ENCODE peak calls at places on chromosomes 11 and 22, in five cellular contexts. S is IMR-90, N is stomach, U is fibroblast of the aortic adventitia, J is adrenal gland. R is an unnamed sample.

GRCh38 chr11:119450590-119450989 is 27.6 kb upstream of the THY1 start:
- DNase-seq in S (peak; percentile 56), N (no peak), U (peak; percentile 40), J (no peak), R (no peak)

GRCh38 chr11:120182790-120183491 is 27.9 kb upstream of the OAF start:
- DNase-seq in S (no peak), N (peak; percentile 49), U (peak; percentile 53), J (peak; percentile 47), R (no peak)

GRCh38 chr11:74634537-74634936 is 42.2 kb downstream of the POLD3 start:
- DNase-seq in S (peak; percentile 66), N (no peak), U (peak; percentile 63), J (peak; percentile 36), R (no peak)

GRCh38 chr11:117199061-117199915 is at the start of gene TAGLN:
- DNase-seq in S (peak; percentile 94), N (peak; percentile 47), U (peak; percentile 92), J (peak; percentile 61), R (peak; percentile 15)

GRCh38 chr11:70225629-70226582 is 22.8 kb downstream of the FADD start:
- DNase-seq in S (no peak), N (peak; percentile 77), U (peak; percentile 47), J (no peak), R (no peak)

GRCh38 chr11:24239930-24240329 is 256.9 kb upstream of the LUZP2 start:
- DNase-seq in S (no peak), N (no peak), U (no peak), J (no peak), R (no peak)

GRCh38 chr11:102426570-102426969 is 26.0 kb downstream of the TMEM123 start:
- DNase-seq in S (no peak), N (no peak), U (no peak), J (no peak), R (no peak)

GRCh38 chr22:32200752-32201151 is 4.1 kb downstream of the RFPL2 start:
- DNase-seq in S (no peak), N (no peak), U (no peak), J (no peak), R (no peak)

GRCh38 chr11:134386945-134387344 is 25.1 kb downstream of the B3GAT1 start:
- DNase-seq in S (no peak), N (no peak), U (no peak), J (no peak), R (no peak)

GRCh38 chr11:128920651-128921050 is 22.0 kb downstream of the TP53AIP1 start:
- DNase-seq in S (no peak), N (no peak), U (no peak), J (no peak), R (no peak)

GRCh38 chr11:101523634-101524260 is 60.1 kb downstream of the TRPC6 start:
- DNase-seq in S (no peak), N (no peak), U (no peak), J (no peak), R (no peak)

GRCh38 chr11:7500251-7500650 is 13.5 kb upstream of the PPFIBP2 start:
- DNase-seq in S (no peak), N (no peak), U (no peak), J (no peak), R (no peak)

GRCh38 chr22:32042924-32043323 is at the start of gene SLC5A1:
- DNase-seq in S (no peak), N (peak; percentile 88), U (no peak), J (no peak), R (no peak)

GRCh38 chr11:76177250-76177686 is 29.0 kb downstream of the WNT11 start:
- DNase-seq in S (no peak), N (no peak), U (no peak), J (no peak), R (no peak)

GRCh38 chr22:29083576-29084566 is 11.0 kb downstream of the KREMEN1 start:
- DNase-seq in S (peak; percentile 25), N (no peak), U (peak; percentile 29), J (no peak), R (no peak)

GRCh38 chr22:32987081-32987631 is 71.0 kb downstream of the SYN3 start:
- DNase-seq in S (no peak), N (no peak), U (peak; percentile 24), J (peak; percentile 87), R (no peak)

GRCh38 chr11:33660962-33661361 is 39.7 kb downstream of the C11orf91 start:
- DNase-seq in S (no peak), N (no peak), U (no peak), J (no peak), R (no peak)

GRCh38 chr22:38455530-38456271 is 702 bp upstream of the KCNJ4 start:
- DNase-seq in S (peak; percentile 26), N (no peak), U (no peak), J (no peak), R (peak; percentile 58)

GRCh38 chr11:118282635-118283310 is 18.7 kb upstream of the MPZL2 start:
- DNase-seq in S (no peak), N (no peak), U (no peak), J (no peak), R (no peak)

GRCh38 chr11:32440372-32440888 is 5.1 kb upstream of the WT1 start:
- DNase-seq in S (no peak), N (no peak), U (no peak), J (no peak), R (no peak)

GRCh38 chr22:33335611-33336279 is 277.6 kb upstream of the SYN3 start:
- DNase-seq in S (no peak), N (no peak), U (no peak), J (no peak), R (no peak)

GRCh38 chr11:79052539-79052938 is 388.3 kb downstream of the TENM4 start:
- DNase-seq in S (no peak), N (no peak), U (no peak), J (no peak), R (no peak)

GRCh38 chr11:119634301-119634700 is 94.7 kb downstream of the NECTIN1 start:
- DNase-seq in S (no peak), N (no peak), U (no peak), J (no peak), R (no peak)

GRCh38 chr11:1138053-1138452 is 19.7 kb upstream of the MUC5AC start:
- DNase-seq in S (peak; percentile 82), N (no peak), U (no peak), J (no peak), R (no peak)

GRCh38 chr11:396948-397548 is 3.0 kb downstream of the PKP3 start:
- DNase-seq in S (peak; percentile 36), N (no peak), U (peak; percentile 60), J (peak; percentile 63), R (no peak)

GRCh38 chr22:21690401-21690801 is 24.6 kb downstream of the PPIL2 start:
- DNase-seq in S (no peak), N (no peak), U (no peak), J (no peak), R (no peak)

GRCh38 chr22:28329582-28330073 is 350.0 kb downstream of the TTC28 start:
- DNase-seq in S (peak; percentile 26), N (no peak), U (peak; percentile 76), J (no peak), R (no peak)

GRCh38 chr11:129317564-129317963 is 58.1 kb upstream of the BARX2 start:
- DNase-seq in S (no peak), N (no peak), U (no peak), J (no peak), R (no peak)

GRCh38 chr11:96696736-96697135 is 306.9 kb downstream of the JRKL start:
- DNase-seq in S (no peak), N (no peak), U (no peak), J (no peak), R (no peak)

GRCh38 chr11:75275581-75275980 is 35.0 kb downstream of the TPBGL start:
- DNase-seq in S (peak; percentile 13), N (peak; percentile 57), U (no peak), J (peak; percentile 28), R (no peak)

GRCh38 chr11:68269414-68270081 is 2.2 kb downstream of the C11orf24 start:
- DNase-seq in S (peak; percentile 92), N (no peak), U (peak; percentile 66), J (no peak), R (no peak)

GRCh38 chr22:50626856-50627451 is 998 bp downstream of the ARSA start:
- DNase-seq in S (no peak), N (peak; percentile 28), U (no peak), J (no peak), R (no peak)

GRCh38 chr22:50624347-50625130 is 3.4 kb downstream of the ARSA start:
- DNase-seq in S (no peak), N (no peak), U (no peak), J (no peak), R (no peak)

GRCh38 chr22:50625131-50625567 is 2.8 kb downstream of the ARSA start:
- DNase-seq in S (no peak), N (no peak), U (no peak), J (no peak), R (no peak)

GRCh38 chr22:50626314-50626855 is 1.6 kb downstream of the ARSA start:
- DNase-seq in S (no peak), N (peak; percentile 24), U (no peak), J (no peak), R (no peak)

DNA sequence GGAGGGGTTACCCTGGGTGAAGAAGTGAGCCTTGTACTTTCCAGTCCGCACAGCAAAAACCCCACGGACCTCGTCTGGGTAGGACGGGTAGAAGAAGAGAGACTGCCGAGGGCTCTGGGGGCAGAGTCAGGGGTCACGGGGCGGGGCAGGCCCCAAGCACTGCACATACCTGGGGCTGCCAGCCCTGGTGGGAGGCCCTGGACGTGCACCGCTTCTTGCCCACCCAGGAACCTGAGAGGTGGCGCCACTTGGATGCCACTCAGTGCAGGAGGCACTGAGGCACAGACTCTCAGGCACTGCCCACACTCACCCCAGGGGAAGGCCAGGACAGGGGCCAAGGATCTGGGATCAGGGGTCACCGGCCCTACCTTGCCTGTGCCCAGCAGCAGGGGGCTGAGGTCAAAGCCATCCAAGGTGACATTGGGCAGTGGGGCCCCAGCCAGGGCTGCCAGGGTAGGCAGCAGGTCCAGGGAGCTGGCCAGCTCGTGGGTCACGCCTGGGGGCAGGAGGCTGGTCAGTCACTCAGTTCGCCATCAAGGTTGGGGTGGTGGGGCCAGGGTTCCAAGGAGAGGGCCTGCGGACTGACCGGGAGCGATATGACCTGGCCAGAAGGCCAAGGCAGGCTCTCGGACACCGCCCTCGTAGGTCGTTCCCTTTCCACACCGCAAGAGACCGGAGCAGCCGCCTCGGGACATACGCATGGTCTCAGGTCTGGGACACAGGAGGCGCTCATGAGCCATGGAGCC is 2.2 kb downstream of the ARSA start:
- DNase-seq in S (no peak), N (peak; percentile 21), U (no peak), J (no peak), R (no peak)
- TF ChIP-seq CTCF in S (peak; percentile 17), N (no peak), U (no peak), J (no peak), R (no peak)

GRCh38 chr22:36405671-36406070 is 17.9 kb upstream of the MYH9 start:
- DNase-seq in S (no peak), N (peak; percentile 36), U (no peak), J (peak; percentile 44), R (no peak)
- TF ChIP-seq CTCF in S (no peak), N (no peak), U (no peak), J (no peak), R (no peak)

DNA sequence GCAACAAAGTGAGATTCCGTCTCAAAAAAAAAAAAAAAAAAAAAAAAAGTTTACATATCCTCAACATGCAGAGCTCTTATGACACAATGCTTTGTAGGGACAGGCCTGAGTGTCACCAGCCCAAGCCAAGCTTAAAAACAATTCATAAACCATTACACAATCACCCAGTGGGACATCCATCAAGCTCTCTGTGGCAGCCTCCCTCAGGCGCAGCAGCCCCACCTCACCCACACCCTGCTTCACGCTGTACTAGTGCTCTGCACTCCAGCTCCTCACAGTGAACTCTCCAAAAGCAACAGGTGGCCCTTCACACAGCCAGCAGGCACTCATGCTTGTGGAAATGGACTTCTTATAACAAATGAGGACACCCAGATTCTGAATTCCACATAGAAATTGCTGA is 3.5 kb upstream of the FOXRED2 start:
- DNase-seq in S (no peak), N (no peak), U (no peak), J (no peak), R (no peak)
- TF ChIP-seq CTCF in S (no peak), N (no peak), U (no peak), J (no peak), R (no peak)

GRCh38 chr11:61816736-61817455 is at the start of gene FADS1:
- DNase-seq in S (peak; percentile 92), N (peak; percentile 83), U (peak; percentile 90), J (peak; percentile 95), R (peak; percentile 98)
- TF ChIP-seq CTCF in S (peak; percentile 81), N (no peak), U (peak; percentile 54), J (peak; percentile 51), R (peak; percentile 69)

R was measured in neural crest cell.